ENCODE peak calls at places on chromosome 1, in four cellular contexts. W is LoVo; Z is activated T-cell treated with anti-CD3 and anti-CD28 coated beads for 48 hours; U is CD4-positive, alpha-beta T cell. O is an unnamed sample.

GRCh38 chr1:235648954-235649721 is 446 bp downstream of the GNG4 start:
- DNase-seq in U (peak), W (peak), Z (peak), O (peak)

GRCh38 chr1:63746129-63746864 is 27.5 kb upstream of the ROR1 start:
- DNase-seq in Z (peak), W (no peak), U (no peak), O (peak)

GRCh38 chr1:93338426-93338825 is 7.3 kb upstream of the DR1 start:
- DNase-seq in W (peak), U (no peak), Z (no peak), O (no peak)

GRCh38 chr1:22832414-22832786 is 121.8 kb downstream of the EPHB2 start:
- DNase-seq in U (no peak), Z (no peak), W (peak), O (no peak)

GRCh38 chr1:6491966-6492365 is 499 bp upstream of the PLEKHG5 start:
- DNase-seq in Z (no peak), U (no peak), W (no peak), O (no peak)

GRCh38 chr1:233509596-233509995 is 104.3 kb upstream of the KCNK1 start:
- DNase-seq in Z (no peak), U (no peak), W (no peak), O (no peak)

GRCh38 chr1:206456577-206457375 is 13.5 kb upstream of the IKBKE start:
- DNase-seq in Z (no peak), U (no peak), W (no peak), O (no peak)

GRCh38 chr1:223216482-223217205 is 73.6 kb upstream of the TLR5 start:
- DNase-seq in U (no peak), Z (no peak), W (no peak), O (no peak)

GRCh38 chr1:168987923-168988322 is 118.6 kb upstream of the ATP1B1 start:
- DNase-seq in U (no peak), W (no peak), Z (no peak), O (no peak)

GRCh38 chr1:33093004-33093403 is 12.1 kb downstream of the AZIN2 start:
- DNase-seq in Z (no peak), U (no peak), W (no peak), O (no peak)

GRCh38 chr1:247228133-247228532 is 27.7 kb upstream of the VN1R5 start:
- DNase-seq in Z (no peak), U (no peak), W (no peak), O (no peak)

GRCh38 chr1:38814444-38814983 is 45.1 kb downstream of the RRAGC start:
- DNase-seq in Z (no peak), W (no peak), U (no peak), O (no peak)

GRCh38 chr1:178493301-178493741 is 3.4 kb downstream of the CLEC20A start:
- DNase-seq in U (no peak), W (no peak), Z (no peak), O (no peak)

GRCh38 chr1:226804907-226805759 is 65.3 kb upstream of the PSEN2 start:
- DNase-seq in W (no peak), Z (no peak), U (no peak), O (no peak)

GRCh38 chr1:171995573-171995972 is 154.3 kb downstream of the DNM3 start:
- DNase-seq in Z (no peak), W (no peak), U (no peak), O (no peak)

GRCh38 chr1:79852004-79852403 is 845.5 kb upstream of the ADGRL4 start:
- DNase-seq in U (no peak), Z (no peak), W (no peak), O (no peak)

GRCh38 chr1:4693891-4694290 is 39.5 kb downstream of the AJAP1 start:
- DNase-seq in W (no peak), U (no peak), Z (no peak), O (no peak)

GRCh38 chr1:53738205-53739108 is 507 bp downstream of the GLIS1 start:
- DNase-seq in U (no peak), Z (no peak), W (no peak), O (no peak)

GRCh38 chr1:56074357-56074717 is 505.0 kb downstream of the PLPP3 start:
- DNase-seq in Z (no peak), U (no peak), W (no peak), O (no peak)

GRCh38 chr1:56509713-56510641 is 69.4 kb downstream of the PLPP3 start:
- DNase-seq in Z (no peak), W (no peak), U (no peak), O (no peak)

GRCh38 chr1:24117722-24118409 is 5.9 kb upstream of the MYOM3 start:
- DNase-seq in W (peak), U (no peak), Z (no peak), O (no peak)

GRCh38 chr1:231674575-231674974 is 48.0 kb downstream of the DISC1 start:
- DNase-seq in U (no peak), W (no peak), Z (no peak), O (no peak)

GRCh38 chr1:51644533-51645197 is 27.8 kb downstream of the OSBPL9 start:
- DNase-seq in U (no peak), Z (no peak), W (peak), O (no peak)

GRCh38 chr1:203048086-203048485 is 21.8 kb downstream of the PPFIA4 start:
- DNase-seq in Z (no peak), W (no peak), U (no peak), O (no peak)

GRCh38 chr1:153490272-153491051 is 30.0 kb upstream of the S100A7 start:
- DNase-seq in U (no peak), Z (no peak), W (peak), O (no peak)

GRCh38 chr1:87830579-87830978 is 501.9 kb downstream of the LMO4 start:
- DNase-seq in W (no peak), U (no peak), Z (no peak), O (no peak)

O was measured in T-helper 1 cell.